ENCODE peak calls at places on chromosomes 3 and 15, in seven cellular contexts. One of them, this sample, is unnamed.

GRCh38 chr15:38147246-38147645 is 105.4 kb upstream of the SPRED1 start:
- DNase-seq in endodermal cell: no peak
- DNase-seq in transverse colon: no peak
- DNase-seq in PC-3: no peak
- DNase-seq in AG04450: no peak
- DNase-seq in testis: no peak
- DNase-seq in GM12878: no peak
- DNase-seq in this sample: no peak

GRCh38 chr3:38548154-38548931 is 52.2 kb downstream of the EXOG start:
- DNase-seq in endodermal cell: peak
- DNase-seq in transverse colon: peak
- DNase-seq in PC-3: peak
- DNase-seq in AG04450: no peak
- DNase-seq in testis: peak
- DNase-seq in GM12878: no peak
- DNase-seq in this sample: no peak

GRCh38 chr3:133812872-133813271 is 7.3 kb downstream of the SRPRB start:
- DNase-seq in endodermal cell: no peak
- DNase-seq in transverse colon: no peak
- DNase-seq in PC-3: no peak
- DNase-seq in AG04450: no peak
- DNase-seq in testis: no peak
- DNase-seq in GM12878: no peak
- DNase-seq in this sample: peak

GRCh38 chr3:169026543-169027181 is 636.9 kb downstream of the MECOM start:
- DNase-seq in endodermal cell: no peak
- DNase-seq in transverse colon: no peak
- DNase-seq in PC-3: peak
- DNase-seq in AG04450: peak
- DNase-seq in testis: no peak
- DNase-seq in GM12878: no peak
- DNase-seq in this sample: peak

GRCh38 chr15:61794881-61795280 is 265.4 kb downstream of the VPS13C start:
- DNase-seq in endodermal cell: no peak
- DNase-seq in transverse colon: no peak
- DNase-seq in PC-3: peak
- DNase-seq in AG04450: no peak
- DNase-seq in testis: no peak
- DNase-seq in GM12878: no peak
- DNase-seq in this sample: no peak

GRCh38 chr15:83571820-83572707 is 81.9 kb upstream of the ADAMTSL3 start:
- DNase-seq in endodermal cell: no peak
- DNase-seq in transverse colon: no peak
- DNase-seq in PC-3: peak
- DNase-seq in AG04450: no peak
- DNase-seq in testis: no peak
- DNase-seq in GM12878: no peak
- DNase-seq in this sample: peak

GRCh38 chr15:40500584-40501330 is 30.0 kb downstream of the CHST14 start:
- DNase-seq in endodermal cell: no peak
- DNase-seq in transverse colon: no peak
- DNase-seq in PC-3: peak
- DNase-seq in AG04450: no peak
- DNase-seq in testis: no peak
- DNase-seq in GM12878: no peak
- DNase-seq in this sample: no peak

GRCh38 chr3:134371542-134372324 is 2.5 kb downstream of the AMOTL2 start:
- DNase-seq in endodermal cell: peak
- DNase-seq in transverse colon: no peak
- DNase-seq in PC-3: no peak
- DNase-seq in AG04450: no peak
- DNase-seq in testis: no peak
- DNase-seq in GM12878: no peak
- DNase-seq in this sample: no peak

GRCh38 chr15:80411788-80412288 is 7.7 kb downstream of the ARNT2 start:
- DNase-seq in endodermal cell: no peak
- DNase-seq in transverse colon: no peak
- DNase-seq in PC-3: no peak
- DNase-seq in AG04450: no peak
- DNase-seq in testis: no peak
- DNase-seq in GM12878: no peak
- DNase-seq in this sample: no peak

GRCh38 chr15:49815937-49816336 is 195.1 kb downstream of the DTWD1 start:
- DNase-seq in endodermal cell: no peak
- DNase-seq in transverse colon: no peak
- DNase-seq in PC-3: no peak
- DNase-seq in AG04450: no peak
- DNase-seq in testis: no peak
- DNase-seq in GM12878: peak
- DNase-seq in this sample: peak

GRCh38 chr15:101675796-101676582 is 23.8 kb upstream of the TM2D3 start:
- DNase-seq in endodermal cell: peak
- DNase-seq in transverse colon: no peak
- DNase-seq in PC-3: peak
- DNase-seq in AG04450: peak
- DNase-seq in testis: no peak
- DNase-seq in GM12878: no peak
- DNase-seq in this sample: peak

GRCh38 chr15:94412979-94413741 is 181.8 kb downstream of the MCTP2 start:
- DNase-seq in endodermal cell: no peak
- DNase-seq in transverse colon: peak
- DNase-seq in PC-3: peak
- DNase-seq in AG04450: no peak
- DNase-seq in testis: no peak
- DNase-seq in GM12878: no peak
- DNase-seq in this sample: no peak

GRCh38 chr15:64739216-64739976 is 36.0 kb downstream of the RBPMS2 start:
- DNase-seq in endodermal cell: no peak
- DNase-seq in transverse colon: no peak
- DNase-seq in PC-3: no peak
- DNase-seq in AG04450: no peak
- DNase-seq in testis: no peak
- DNase-seq in GM12878: no peak
- DNase-seq in this sample: no peak

GRCh38 chr15:52146776-52147175 is 34.2 kb upstream of the BCL2L10 start:
- DNase-seq in endodermal cell: no peak
- DNase-seq in transverse colon: no peak
- DNase-seq in PC-3: no peak
- DNase-seq in AG04450: no peak
- DNase-seq in testis: no peak
- DNase-seq in GM12878: no peak
- DNase-seq in this sample: no peak

GRCh38 chr3:154971771-154972326 is 108.3 kb upstream of the MME start:
- DNase-seq in endodermal cell: no peak
- DNase-seq in transverse colon: no peak
- DNase-seq in PC-3: peak
- DNase-seq in AG04450: no peak
- DNase-seq in testis: no peak
- DNase-seq in GM12878: no peak
- DNase-seq in this sample: peak

GRCh38 chr15:70578196-70578595 is 185.2 kb downstream of the UACA start:
- DNase-seq in endodermal cell: peak
- DNase-seq in transverse colon: no peak
- DNase-seq in PC-3: no peak
- DNase-seq in AG04450: no peak
- DNase-seq in testis: no peak
- DNase-seq in GM12878: no peak
- DNase-seq in this sample: no peak

GRCh38 chr3:25910997-25911396 is 121.1 kb downstream of the OXSM start:
- DNase-seq in endodermal cell: peak
- DNase-seq in transverse colon: peak
- DNase-seq in PC-3: peak
- DNase-seq in AG04450: no peak
- DNase-seq in testis: peak
- DNase-seq in GM12878: no peak
- DNase-seq in this sample: no peak

GRCh38 chr15:95932676-95933075 is 397.8 kb upstream of the NR2F2 start:
- DNase-seq in endodermal cell: no peak
- DNase-seq in transverse colon: no peak
- DNase-seq in PC-3: peak
- DNase-seq in AG04450: no peak
- DNase-seq in testis: no peak
- DNase-seq in GM12878: no peak
- DNase-seq in this sample: peak

GRCh38 chr3:144652573-144652972 is 681.0 kb downstream of the DIPK2A start:
- DNase-seq in endodermal cell: no peak
- DNase-seq in transverse colon: no peak
- DNase-seq in PC-3: no peak
- DNase-seq in AG04450: peak
- DNase-seq in testis: no peak
- DNase-seq in GM12878: no peak
- DNase-seq in this sample: peak

GRCh38 chr15:90001062-90001682 is at the start of gene ZNF710:
- DNase-seq in endodermal cell: peak
- DNase-seq in transverse colon: peak
- DNase-seq in PC-3: peak
- DNase-seq in AG04450: no peak
- DNase-seq in testis: peak
- DNase-seq in GM12878: no peak
- DNase-seq in this sample: no peak

GRCh38 chr3:33317963-33318708 is 40.9 kb downstream of the FBXL2 start:
- DNase-seq in endodermal cell: no peak
- DNase-seq in transverse colon: no peak
- DNase-seq in PC-3: peak
- DNase-seq in AG04450: no peak
- DNase-seq in testis: no peak
- DNase-seq in GM12878: no peak
- DNase-seq in this sample: no peak

GRCh38 chr3:178513539-178514410 is 22.5 kb upstream of the KCNMB2 start:
- DNase-seq in endodermal cell: no peak
- DNase-seq in transverse colon: no peak
- DNase-seq in PC-3: no peak
- DNase-seq in AG04450: no peak
- DNase-seq in testis: no peak
- DNase-seq in GM12878: no peak
- DNase-seq in this sample: peak

GRCh38 chr3:49616491-49616941 is 57.6 kb upstream of the APEH start:
- DNase-seq in endodermal cell: peak
- DNase-seq in transverse colon: no peak
- DNase-seq in PC-3: no peak
- DNase-seq in AG04450: no peak
- DNase-seq in testis: no peak
- DNase-seq in GM12878: no peak
- DNase-seq in this sample: peak

GRCh38 chr3:51955175-51955892 is at the start of gene GPR62:
- DNase-seq in endodermal cell: no peak
- DNase-seq in transverse colon: no peak
- DNase-seq in PC-3: no peak
- DNase-seq in AG04450: no peak
- DNase-seq in testis: no peak
- DNase-seq in GM12878: no peak
- DNase-seq in this sample: no peak

GRCh38 chr3:4311496-4311895 is 8.3 kb downstream of the SETMAR start:
- DNase-seq in endodermal cell: no peak
- DNase-seq in transverse colon: no peak
- DNase-seq in PC-3: no peak
- DNase-seq in AG04450: no peak
- DNase-seq in testis: no peak
- DNase-seq in GM12878: no peak
- DNase-seq in this sample: no peak

GRCh38 chr3:36648241-36649034 is 115.9 kb downstream of the DCLK3 start:
- DNase-seq in endodermal cell: no peak
- DNase-seq in transverse colon: no peak
- DNase-seq in PC-3: peak
- DNase-seq in AG04450: peak
- DNase-seq in testis: no peak
- DNase-seq in GM12878: peak
- DNase-seq in this sample: peak

GRCh38 chr15:92811514-92811913 is 88.6 kb upstream of the CHD2 start:
- DNase-seq in endodermal cell: no peak
- DNase-seq in transverse colon: peak
- DNase-seq in PC-3: peak
- DNase-seq in AG04450: no peak
- DNase-seq in testis: no peak
- DNase-seq in GM12878: no peak
- DNase-seq in this sample: no peak

GRCh38 chr3:77718326-77718725 is 678.4 kb downstream of the ROBO2 start:
- DNase-seq in endodermal cell: no peak
- DNase-seq in transverse colon: no peak
- DNase-seq in PC-3: no peak
- DNase-seq in AG04450: no peak
- DNase-seq in testis: no peak
- DNase-seq in GM12878: no peak
- DNase-seq in this sample: no peak

GRCh38 chr3:193704431-193704830 is 111.4 kb downstream of the OPA1 start:
- DNase-seq in endodermal cell: peak
- DNase-seq in transverse colon: no peak
- DNase-seq in PC-3: no peak
- DNase-seq in AG04450: no peak
- DNase-seq in testis: no peak
- DNase-seq in GM12878: no peak
- DNase-seq in this sample: no peak

DNA sequence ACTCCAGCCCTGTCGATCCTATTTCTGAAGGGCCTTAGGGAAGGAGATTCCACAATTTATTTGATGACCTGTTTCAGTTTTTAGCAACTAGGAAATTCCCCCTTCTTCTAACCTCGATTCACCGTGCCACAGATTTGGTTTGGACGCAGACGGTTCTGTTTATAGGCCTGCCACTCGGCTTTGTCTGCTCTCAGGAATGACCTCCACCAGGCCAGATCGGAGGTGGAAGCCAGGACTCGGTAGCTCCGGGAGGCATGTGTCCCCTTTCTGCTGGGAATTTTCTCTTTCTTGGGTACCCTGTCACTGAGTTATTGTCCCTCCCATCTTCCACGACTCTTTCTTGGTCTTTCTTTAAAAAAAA is 85.5 kb upstream of the ETV5 start:
- DNase-seq in endodermal cell: no peak
- DNase-seq in transverse colon: no peak
- DNase-seq in PC-3: no peak
- DNase-seq in AG04450: no peak
- DNase-seq in testis: no peak
- DNase-seq in GM12878: no peak
- DNase-seq in this sample: no peak
- H3K4me3 ChIP-seq in endodermal cell: peak
- H3K4me3 ChIP-seq in transverse colon: no peak
- H3K4me3 ChIP-seq in PC-3: no peak
- H3K4me3 ChIP-seq in AG04450: no peak
- H3K4me3 ChIP-seq in testis: peak
- H3K4me3 ChIP-seq in GM12878: no peak
- H3K4me3 ChIP-seq in this sample: no peak

GRCh38 chr3:129563332-129563731 is 20.4 kb downstream of the H1-8 start:
- DNase-seq in endodermal cell: no peak
- DNase-seq in transverse colon: no peak
- DNase-seq in PC-3: no peak
- DNase-seq in AG04450: no peak
- DNase-seq in testis: no peak
- DNase-seq in GM12878: no peak
- DNase-seq in this sample: no peak
- TF ChIP-seq CTCF in endodermal cell: no peak
- TF ChIP-seq CTCF in transverse colon: no peak
- TF ChIP-seq CTCF in PC-3: no peak
- TF ChIP-seq CTCF in AG04450: no peak
- TF ChIP-seq CTCF in testis: no peak
- TF ChIP-seq CTCF in GM12878: no peak
- TF ChIP-seq CTCF in this sample: no peak

GRCh38 chr15:73685561-73685960 is 1.4 kb downstream of the CD276 start:
- DNase-seq in endodermal cell: no peak
- DNase-seq in transverse colon: no peak
- DNase-seq in PC-3: no peak
- DNase-seq in AG04450: no peak
- DNase-seq in testis: no peak
- DNase-seq in GM12878: no peak
- DNase-seq in this sample: no peak
- H3K4me3 ChIP-seq in endodermal cell: peak
- H3K4me3 ChIP-seq in transverse colon: no peak
- H3K4me3 ChIP-seq in PC-3: peak
- H3K4me3 ChIP-seq in AG04450: peak
- H3K4me3 ChIP-seq in testis: no peak
- H3K4me3 ChIP-seq in GM12878: no peak
- H3K4me3 ChIP-seq in this sample: peak

GRCh38 chr3:50862221-50862620 is 187.5 kb downstream of the DOCK3 start:
- DNase-seq in endodermal cell: no peak
- DNase-seq in transverse colon: no peak
- DNase-seq in PC-3: peak
- DNase-seq in AG04450: no peak
- DNase-seq in testis: no peak
- DNase-seq in GM12878: no peak
- DNase-seq in this sample: no peak
- TF ChIP-seq CTCF in endodermal cell: peak
- TF ChIP-seq CTCF in transverse colon: no peak
- TF ChIP-seq CTCF in PC-3: peak
- TF ChIP-seq CTCF in AG04450: no peak
- TF ChIP-seq CTCF in testis: no peak
- TF ChIP-seq CTCF in GM12878: no peak
- TF ChIP-seq CTCF in this sample: no peak